ENCODE peak calls at places on chromosomes 13 and 19, in five cellular contexts. One of them, this sample, is unnamed. For H3K4me1, the result is how much of the 10 kb centered on the place peaks cover.

GRCh38 chr19:41657157-41657556 is 30.3 kb upstream of the CEACAM4 start:
- DNase-seq in upper lobe of right lung: peak
- DNase-seq in mucosa of descending colon: no peak
- DNase-seq in psoas muscle: no peak
- DNase-seq in pancreas: no peak
- DNase-seq in this sample: no peak

GRCh38 chr19:33621811-33622504 is at the start of gene CHST8:
- DNase-seq in upper lobe of right lung: no peak
- DNase-seq in mucosa of descending colon: peak
- DNase-seq in psoas muscle: peak
- DNase-seq in pancreas: peak
- DNase-seq in this sample: peak

GRCh38 chr13:76892488-76892887 is 6.3 kb upstream of the KCTD12 start:
- DNase-seq in upper lobe of right lung: no peak
- DNase-seq in mucosa of descending colon: no peak
- DNase-seq in psoas muscle: no peak
- DNase-seq in pancreas: no peak
- DNase-seq in this sample: no peak

GRCh38 chr13:74444161-74444571 is 310.0 kb upstream of the KLF12 start:
- DNase-seq in upper lobe of right lung: no peak
- DNase-seq in mucosa of descending colon: no peak
- DNase-seq in psoas muscle: no peak
- DNase-seq in pancreas: no peak
- DNase-seq in this sample: no peak

GRCh38 chr19:18297308-18297707 is 15.9 kb upstream of the JUND start:
- DNase-seq in upper lobe of right lung: no peak
- DNase-seq in mucosa of descending colon: no peak
- DNase-seq in psoas muscle: no peak
- DNase-seq in pancreas: no peak
- DNase-seq in this sample: no peak

GRCh38 chr19:21694171-21694906 is 73.0 kb downstream of the ZNF100 start:
- DNase-seq in upper lobe of right lung: no peak
- DNase-seq in mucosa of descending colon: no peak
- DNase-seq in psoas muscle: no peak
- DNase-seq in pancreas: no peak
- DNase-seq in this sample: no peak

GRCh38 chr19:55384576-55385235 is 614 bp upstream of the TMEM238 start:
- DNase-seq in upper lobe of right lung: no peak
- DNase-seq in mucosa of descending colon: peak
- DNase-seq in psoas muscle: no peak
- DNase-seq in pancreas: no peak
- DNase-seq in this sample: no peak

GRCh38 chr13:22047082-22047784 is 376.4 kb downstream of the FGF9 start:
- DNase-seq in upper lobe of right lung: no peak
- DNase-seq in mucosa of descending colon: no peak
- DNase-seq in psoas muscle: no peak
- DNase-seq in pancreas: no peak
- DNase-seq in this sample: no peak

GRCh38 chr19:35315883-35316282 is 13.1 kb upstream of the CD22 start:
- DNase-seq in upper lobe of right lung: no peak
- DNase-seq in mucosa of descending colon: no peak
- DNase-seq in psoas muscle: no peak
- DNase-seq in pancreas: no peak
- DNase-seq in this sample: no peak

GRCh38 chr19:35318679-35319448 is 10.1 kb upstream of the CD22 start:
- DNase-seq in upper lobe of right lung: peak
- DNase-seq in mucosa of descending colon: no peak
- DNase-seq in psoas muscle: peak
- DNase-seq in pancreas: peak
- DNase-seq in this sample: peak

GRCh38 chr19:35314858-35315470 is 14.0 kb upstream of the CD22 start:
- DNase-seq in upper lobe of right lung: no peak
- DNase-seq in mucosa of descending colon: no peak
- DNase-seq in psoas muscle: no peak
- DNase-seq in pancreas: no peak
- DNase-seq in this sample: no peak

GRCh38 chr19:35317464-35318043 is 11.4 kb upstream of the CD22 start:
- DNase-seq in upper lobe of right lung: no peak
- DNase-seq in mucosa of descending colon: no peak
- DNase-seq in psoas muscle: no peak
- DNase-seq in pancreas: no peak
- DNase-seq in this sample: no peak

GRCh38 chr19:35316560-35316959 is 12.4 kb upstream of the CD22 start:
- DNase-seq in upper lobe of right lung: no peak
- DNase-seq in mucosa of descending colon: no peak
- DNase-seq in psoas muscle: no peak
- DNase-seq in pancreas: no peak
- DNase-seq in this sample: no peak
- H3K4me1 ChIP-seq in upper lobe of right lung: under half
- H3K4me1 ChIP-seq in mucosa of descending colon: under half
- H3K4me1 ChIP-seq in psoas muscle: under half
- H3K4me1 ChIP-seq in pancreas: under half
- H3K4me1 ChIP-seq in this sample: under half

DNA sequence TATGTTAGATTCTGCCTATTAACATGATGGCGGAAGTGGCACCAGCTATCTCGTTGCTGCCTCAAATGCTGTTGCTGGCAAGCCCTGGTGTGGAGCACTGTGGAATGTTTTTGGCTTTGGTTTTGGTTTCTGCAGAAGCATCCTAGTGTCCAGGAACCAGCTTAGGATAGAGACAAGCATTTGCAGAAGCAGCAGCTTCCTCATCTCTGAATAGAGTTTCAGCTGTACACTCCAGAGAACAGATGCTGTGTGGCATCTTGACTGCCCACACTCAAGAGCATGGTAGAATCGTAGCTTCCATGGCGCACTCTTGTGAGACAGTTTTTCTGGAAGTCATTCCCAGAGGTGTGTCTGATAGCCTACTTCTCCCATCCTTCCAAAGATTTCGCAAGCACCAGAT is 145.3 kb upstream of the RXFP2 start:
- DNase-seq in upper lobe of right lung: no peak
- DNase-seq in mucosa of descending colon: no peak
- DNase-seq in psoas muscle: no peak
- DNase-seq in pancreas: no peak
- DNase-seq in this sample: no peak
- H3K4me1 ChIP-seq in upper lobe of right lung: under half
- H3K4me1 ChIP-seq in mucosa of descending colon: under half
- H3K4me1 ChIP-seq in psoas muscle: under half
- H3K4me1 ChIP-seq in pancreas: under half
- H3K4me1 ChIP-seq in this sample: under half

GRCh38 chr19:13849991-13850909 is 26.7 kb upstream of the NANOS3 start:
- DNase-seq in upper lobe of right lung: peak
- DNase-seq in mucosa of descending colon: peak
- DNase-seq in psoas muscle: peak
- DNase-seq in pancreas: peak
- DNase-seq in this sample: peak
- H3K4me1 ChIP-seq in upper lobe of right lung: half or more
- H3K4me1 ChIP-seq in mucosa of descending colon: under half
- H3K4me1 ChIP-seq in psoas muscle: under half
- H3K4me1 ChIP-seq in pancreas: under half
- H3K4me1 ChIP-seq in this sample: half or more

GRCh38 chr19:3793799-3794198 is 7.6 kb upstream of the MATK start:
- DNase-seq in upper lobe of right lung: no peak
- DNase-seq in mucosa of descending colon: no peak
- DNase-seq in psoas muscle: no peak
- DNase-seq in pancreas: no peak
- DNase-seq in this sample: no peak
- H3K4me1 ChIP-seq in upper lobe of right lung: under half
- H3K4me1 ChIP-seq in mucosa of descending colon: under half
- H3K4me1 ChIP-seq in psoas muscle: under half
- H3K4me1 ChIP-seq in pancreas: under half
- H3K4me1 ChIP-seq in this sample: under half

DNA sequence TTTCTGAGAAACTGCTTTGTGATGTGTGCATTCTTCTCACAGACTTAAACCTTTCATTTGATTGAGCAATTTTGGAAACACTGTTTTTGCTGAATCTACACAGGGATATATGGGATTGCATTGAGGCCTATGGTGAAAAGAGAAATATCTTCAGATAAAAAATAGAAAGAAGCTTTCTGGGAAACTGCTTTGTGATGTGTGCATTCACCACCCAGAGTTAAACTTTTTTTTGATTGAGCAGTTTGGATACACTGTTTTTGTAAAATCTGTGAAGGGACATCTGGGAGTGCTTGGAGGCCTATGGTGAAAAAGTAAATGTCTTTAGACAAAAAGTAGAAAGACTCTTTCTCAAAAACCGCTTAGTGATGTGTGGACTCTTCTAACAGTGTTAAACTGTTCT is 1683.8 kb downstream of the UQCRFS1 start:
- DNase-seq in upper lobe of right lung: no peak
- DNase-seq in mucosa of descending colon: no peak
- DNase-seq in psoas muscle: no peak
- DNase-seq in pancreas: no peak
- DNase-seq in this sample: no peak
- H3K4me1 ChIP-seq in upper lobe of right lung: under half
- H3K4me1 ChIP-seq in mucosa of descending colon: under half
- H3K4me1 ChIP-seq in psoas muscle: under half
- H3K4me1 ChIP-seq in pancreas: under half
- H3K4me1 ChIP-seq in this sample: under half

DNA sequence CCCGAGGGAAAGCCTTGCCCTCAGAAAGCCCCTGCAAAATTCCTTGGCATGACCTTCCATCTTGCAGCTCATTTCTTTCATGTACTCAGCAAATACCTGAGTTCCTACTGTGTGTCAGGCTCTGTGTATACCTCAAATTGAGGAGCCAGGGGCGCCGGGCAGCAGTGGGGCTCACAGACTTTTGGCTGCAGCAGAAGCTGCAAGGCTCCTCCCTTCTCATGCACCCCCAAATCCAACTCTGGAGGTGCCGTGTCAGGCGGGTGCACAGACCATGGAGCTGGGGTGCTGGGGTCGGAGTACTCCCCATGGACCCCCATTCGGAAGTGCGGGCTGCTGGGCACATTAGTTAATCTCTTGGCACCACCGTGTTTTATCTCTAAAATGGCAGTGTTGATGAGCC is 72.3 kb downstream of the COL4A2 start:
- DNase-seq in upper lobe of right lung: no peak
- DNase-seq in mucosa of descending colon: no peak
- DNase-seq in psoas muscle: no peak
- DNase-seq in pancreas: no peak
- DNase-seq in this sample: no peak
- H3K4me1 ChIP-seq in upper lobe of right lung: under half
- H3K4me1 ChIP-seq in mucosa of descending colon: under half
- H3K4me1 ChIP-seq in psoas muscle: under half
- H3K4me1 ChIP-seq in pancreas: under half
- H3K4me1 ChIP-seq in this sample: half or more

This sample was measured in stomach.